ENCODE peak calls at places on chromosomes 13 and 19, in six cellular contexts. J, Z, W, B, Y and P are unnamed samples.

GRCh38 chr19:19661141-19661674 is 2.3 kb downstream of the ATP13A1 start:
- DNase-seq in J (no peak), Z (no peak), Y (no peak), W (no peak), B (peak; percentile 5), P (peak; percentile 40)

GRCh38 chr13:71661921-71662320 is 205.1 kb downstream of the DACH1 start:
- DNase-seq in Z (no peak), W (no peak), Y (no peak), J (no peak), B (no peak), P (no peak)

GRCh38 chr19:30000862-30001261 is 58.8 kb downstream of the URI1 start:
- DNase-seq in W (no peak), B (no peak), J (no peak), Y (no peak), Z (no peak), P (no peak)

GRCh38 chr13:41188584-41188983 is 5.8 kb downstream of the KBTBD7 start:
- DNase-seq in B (no peak), W (no peak), Z (no peak), Y (no peak), J (no peak), P (no peak)

GRCh38 chr13:109881961-109882558 is 95.7 kb upstream of the IRS2 start:
- DNase-seq in J (no peak), Z (no peak), Y (no peak), B (no peak), W (no peak), P (no peak)

GRCh38 chr19:41928754-41929535 is 696 bp upstream of the ERFL start:
- DNase-seq in B (no peak), J (peak; percentile 55), W (no peak), Y (no peak), Z (peak; percentile 77), P (no peak)

GRCh38 chr13:69291292-69291906 is 816.2 kb upstream of the ATXN8OS start:
- DNase-seq in W (no peak), J (no peak), Z (no peak), Y (no peak), B (no peak), P (no peak)

GRCh38 chr13:107023335-107023734 is 455.4 kb upstream of the ARGLU1 start:
- DNase-seq in J (no peak), Y (no peak), W (no peak), Z (no peak), B (no peak), P (no peak)

GRCh38 chr19:7787141-7787540 is 24.1 kb downstream of the CLEC4M start:
- DNase-seq in B (no peak), J (no peak), Z (peak; percentile 59), Y (no peak), W (no peak), P (peak; percentile 71)

GRCh38 chr19:6588508-6589345 is 2.2 kb downstream of the CD70 start:
- DNase-seq in W (no peak), Y (no peak), J (no peak), B (no peak), Z (no peak), P (no peak)

GRCh38 chr19:56837492-56837891 is 3.0 kb downstream of the PEG3 start:
- DNase-seq in B (no peak), W (peak; percentile 31), Z (peak; percentile 79), Y (peak; percentile 70), J (peak; percentile 22), P (peak; percentile 89)

GRCh38 chr19:56838680-56838929 is 1.9 kb downstream of the PEG3 start:
- DNase-seq in W (no peak), Y (no peak), Z (no peak), B (no peak), J (no peak), P (no peak)

GRCh38 chr19:56838930-56839664 is 1.4 kb downstream of the PEG3 start:
- DNase-seq in Z (peak; percentile 84), B (no peak), J (peak; percentile 84), Y (peak; percentile 99), W (peak; percentile 69), P (peak; percentile 100)

GRCh38 chr19:56837004-56837403 is 3.5 kb downstream of the PEG3 start:
- DNase-seq in B (no peak), Y (no peak), W (no peak), J (no peak), Z (no peak), P (no peak)

GRCh38 chr19:56837892-56838679 is 2.4 kb downstream of the PEG3 start:
- DNase-seq in W (no peak), Y (peak; percentile 67), B (no peak), J (peak; percentile 23), Z (no peak), P (peak; percentile 86)
- TF ChIP-seq POLR2A in W (no peak), Y (no peak), B (no peak), J (no peak), Z (no peak), P (no peak)

GRCh38 chr13:49549289-49549688 is 36.1 kb downstream of the RCBTB1 start:
- DNase-seq in B (no peak), Y (no peak), W (no peak), Z (no peak), J (no peak), P (no peak)
- TF ChIP-seq POLR2AphosphoS5 in B (no peak), Y (no peak), W (no peak), Z (no peak), J (no peak), P (no peak)

GRCh38 chr19:38682872-38683392 is 35.5 kb downstream of the ACTN4 start:
- DNase-seq in B (no peak), W (no peak), J (no peak), Y (no peak), Z (no peak), P (no peak)

GRCh38 chr19:38682195-38682867 is 34.9 kb downstream of the ACTN4 start:
- DNase-seq in J (no peak), Y (no peak), Z (no peak), W (no peak), B (no peak), P (no peak)

GRCh38 chr19:38684862-38685665 is 37.6 kb downstream of the ACTN4 start:
- DNase-seq in J (no peak), Y (no peak), Z (no peak), W (no peak), B (no peak), P (no peak)

GRCh38 chr19:38684078-38684861 is 36.8 kb downstream of the ACTN4 start:
- DNase-seq in Z (no peak), B (peak; percentile 59), Y (peak; percentile 78), J (peak; percentile 87), W (peak; percentile 64), P (peak; percentile 91)

DNA sequence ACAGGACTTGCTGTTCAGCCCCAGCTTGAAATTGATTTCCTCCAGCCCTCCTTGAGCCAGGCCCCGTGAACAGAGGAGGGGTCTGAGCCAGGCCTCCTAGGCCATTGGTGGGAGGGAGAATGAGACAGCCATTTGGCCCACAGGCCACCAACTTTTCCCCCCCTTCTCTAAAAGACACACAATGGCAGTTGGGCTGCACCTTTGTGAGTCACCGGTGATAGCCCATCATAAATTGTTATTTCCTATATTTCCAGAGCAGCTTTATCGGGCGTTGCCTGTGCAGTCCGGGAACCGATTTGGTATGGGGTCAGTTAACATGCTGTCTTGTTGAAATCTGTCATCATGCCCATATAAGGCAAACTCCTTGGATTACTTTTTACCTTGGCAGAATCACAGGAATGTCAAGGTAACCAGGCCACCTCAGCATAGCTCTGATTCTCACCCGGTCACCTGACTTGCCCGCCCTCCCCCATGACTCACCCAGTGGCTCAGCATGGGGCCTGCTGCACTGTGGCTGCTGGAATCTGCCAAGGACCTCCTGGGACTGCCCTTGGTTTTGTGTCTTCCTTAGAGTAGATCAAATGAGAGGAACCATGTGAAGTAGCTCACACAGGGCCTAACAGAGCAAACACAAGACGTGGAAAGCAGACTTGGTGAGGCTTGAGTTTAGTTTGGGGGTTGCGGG is 36.1 kb downstream of the ACTN4 start:
- DNase-seq in B (no peak), J (peak; percentile 89), Y (peak; percentile 97), Z (peak; percentile 86), W (peak; percentile 86), P (peak; percentile 80)
- TF ChIP-seq POLR2A in B (no peak), J (peak; percentile 53), Y (peak; percentile 21), Z (no peak), W (no peak), P (no peak)

GRCh38 chr13:90008707-90009149 is 1338.8 kb upstream of the MIR17HG start:
- DNase-seq in B (no peak), Z (no peak), W (no peak), J (no peak), Y (no peak), P (no peak)
- TF ChIP-seq POLR2AphosphoS5 in B (no peak), Z (no peak), W (no peak), J (no peak), Y (no peak), P (no peak)

GRCh38 chr13:74883834-74884233 is 598.1 kb downstream of the TBC1D4 start:
- DNase-seq in J (no peak), Z (no peak), Y (no peak), B (no peak), W (no peak), P (no peak)
- TF ChIP-seq POLR2A in J (no peak), Z (no peak), Y (no peak), B (no peak), W (no peak), P (no peak)